ENCODE peak calls at places on chromosomes 5 and 9, in four cellular contexts. One of them, this sample, is unnamed.

GRCh38 chr9:27279611-27280010 is 17.3 kb downstream of the EQTN start:
- DNase-seq in fibroblast of villous mesenchyme: no peak
- DNase-seq in heart left ventricle: no peak
- DNase-seq in CD4-positive, alpha-beta memory T cell: no peak
- DNase-seq in this sample: no peak

GRCh38 chr5:56479701-56480304 is 246.7 kb upstream of the ANKRD55 start:
- DNase-seq in fibroblast of villous mesenchyme: no peak
- DNase-seq in heart left ventricle: no peak
- DNase-seq in CD4-positive, alpha-beta memory T cell: peak
- DNase-seq in this sample: peak

GRCh38 chr9:70079364-70080103 is 35.9 kb downstream of the MAMDC2 start:
- DNase-seq in fibroblast of villous mesenchyme: peak
- DNase-seq in heart left ventricle: no peak
- DNase-seq in CD4-positive, alpha-beta memory T cell: no peak
- DNase-seq in this sample: no peak

GRCh38 chr5:126450388-126450787 is 27.2 kb downstream of the GRAMD2B start:
- DNase-seq in fibroblast of villous mesenchyme: no peak
- DNase-seq in heart left ventricle: no peak
- DNase-seq in CD4-positive, alpha-beta memory T cell: peak
- DNase-seq in this sample: no peak

GRCh38 chr5:74034738-74035137 is 408.7 kb downstream of the ARHGEF28 start:
- DNase-seq in fibroblast of villous mesenchyme: no peak
- DNase-seq in heart left ventricle: no peak
- DNase-seq in CD4-positive, alpha-beta memory T cell: no peak
- DNase-seq in this sample: no peak

GRCh38 chr5:72138943-72139467 is 31.7 kb downstream of the MAP1B start:
- DNase-seq in fibroblast of villous mesenchyme: peak
- DNase-seq in heart left ventricle: no peak
- DNase-seq in CD4-positive, alpha-beta memory T cell: no peak
- DNase-seq in this sample: no peak

GRCh38 chr5:38551020-38552017 is 5.1 kb downstream of the LIFR start:
- DNase-seq in fibroblast of villous mesenchyme: peak
- DNase-seq in heart left ventricle: no peak
- DNase-seq in CD4-positive, alpha-beta memory T cell: no peak
- DNase-seq in this sample: no peak

GRCh38 chr9:85741112-85741874 is 461 bp downstream of the AGTPBP1 start:
- DNase-seq in fibroblast of villous mesenchyme: no peak
- DNase-seq in heart left ventricle: peak
- DNase-seq in CD4-positive, alpha-beta memory T cell: peak
- DNase-seq in this sample: peak

GRCh38 chr9:21761309-21761901 is 41.0 kb upstream of the MTAP start:
- DNase-seq in fibroblast of villous mesenchyme: no peak
- DNase-seq in heart left ventricle: no peak
- DNase-seq in CD4-positive, alpha-beta memory T cell: no peak
- DNase-seq in this sample: no peak

GRCh38 chr5:57174128-57174849 is 430 bp downstream of the GPBP1 start:
- DNase-seq in fibroblast of villous mesenchyme: peak
- DNase-seq in heart left ventricle: peak
- DNase-seq in CD4-positive, alpha-beta memory T cell: no peak
- DNase-seq in this sample: peak

GRCh38 chr5:168943999-168944398 is 356.9 kb downstream of the SLIT3 start:
- DNase-seq in fibroblast of villous mesenchyme: no peak
- DNase-seq in heart left ventricle: no peak
- DNase-seq in CD4-positive, alpha-beta memory T cell: no peak
- DNase-seq in this sample: no peak

GRCh38 chr5:78499485-78499884 is 139.1 kb downstream of the SCAMP1 start:
- DNase-seq in fibroblast of villous mesenchyme: no peak
- DNase-seq in heart left ventricle: no peak
- DNase-seq in CD4-positive, alpha-beta memory T cell: no peak
- DNase-seq in this sample: no peak

GRCh38 chr5:110611817-110612216 is 114.7 kb downstream of the TMEM232 start:
- DNase-seq in fibroblast of villous mesenchyme: no peak
- DNase-seq in heart left ventricle: no peak
- DNase-seq in CD4-positive, alpha-beta memory T cell: no peak
- DNase-seq in this sample: no peak

GRCh38 chr5:120140510-120140909 is 323.6 kb upstream of the PRR16 start:
- DNase-seq in fibroblast of villous mesenchyme: no peak
- DNase-seq in heart left ventricle: no peak
- DNase-seq in CD4-positive, alpha-beta memory T cell: no peak
- DNase-seq in this sample: no peak

GRCh38 chr5:55480781-55481180 is 54.0 kb downstream of the PLPP1 start:
- DNase-seq in fibroblast of villous mesenchyme: no peak
- DNase-seq in heart left ventricle: no peak
- DNase-seq in CD4-positive, alpha-beta memory T cell: no peak
- DNase-seq in this sample: no peak

GRCh38 chr9:138053996-138054752 is 176.6 kb downstream of the CACNA1B start:
- DNase-seq in fibroblast of villous mesenchyme: no peak
- DNase-seq in heart left ventricle: no peak
- DNase-seq in CD4-positive, alpha-beta memory T cell: no peak
- DNase-seq in this sample: no peak

GRCh38 chr9:3007331-3007730 is 163.4 kb upstream of the PUM3 start:
- DNase-seq in fibroblast of villous mesenchyme: no peak
- DNase-seq in heart left ventricle: no peak
- DNase-seq in CD4-positive, alpha-beta memory T cell: no peak
- DNase-seq in this sample: no peak
- H3K4me3 ChIP-seq in fibroblast of villous mesenchyme: no peak
- H3K4me3 ChIP-seq in heart left ventricle: no peak
- H3K4me3 ChIP-seq in CD4-positive, alpha-beta memory T cell: no peak
- H3K4me3 ChIP-seq in this sample: no peak

GRCh38 chr9:114374936-114375335 is 12.8 kb downstream of the AKNA start:
- DNase-seq in fibroblast of villous mesenchyme: no peak
- DNase-seq in heart left ventricle: no peak
- DNase-seq in CD4-positive, alpha-beta memory T cell: no peak
- DNase-seq in this sample: no peak
- H3K4me3 ChIP-seq in fibroblast of villous mesenchyme: no peak
- H3K4me3 ChIP-seq in heart left ventricle: no peak
- H3K4me3 ChIP-seq in CD4-positive, alpha-beta memory T cell: no peak
- H3K4me3 ChIP-seq in this sample: no peak

DNA sequence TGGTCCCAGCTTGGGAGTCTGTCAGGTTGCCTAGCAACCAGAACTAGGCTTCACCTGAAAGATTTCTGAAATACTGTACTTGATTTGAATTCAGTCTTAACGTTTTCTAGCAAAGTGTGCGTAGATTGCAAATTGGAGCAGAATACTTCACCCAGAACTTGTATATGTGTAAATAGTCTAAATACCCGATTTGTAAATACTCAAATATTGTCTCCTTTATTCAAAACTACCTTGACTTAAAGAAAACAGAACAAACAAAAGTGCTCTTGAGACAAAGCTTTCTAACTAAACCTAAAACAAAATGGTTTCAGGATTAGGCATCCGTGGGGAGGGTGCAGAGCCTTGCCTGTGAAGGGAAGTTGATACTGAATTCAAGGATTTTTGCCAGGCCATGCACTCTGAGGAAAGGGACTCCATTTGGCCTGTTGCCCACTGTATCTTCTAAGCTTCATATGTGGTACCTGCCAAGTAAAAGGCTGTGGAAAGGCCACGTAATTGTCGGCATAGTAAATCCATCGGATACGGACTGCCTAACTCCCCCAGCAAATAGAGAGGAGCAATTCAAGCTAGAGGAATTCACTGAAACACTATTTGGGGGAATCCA is 744 bp upstream of the HMGCS1 start:
- DNase-seq in fibroblast of villous mesenchyme: no peak
- DNase-seq in heart left ventricle: no peak
- DNase-seq in CD4-positive, alpha-beta memory T cell: no peak
- DNase-seq in this sample: no peak
- H3K4me3 ChIP-seq in fibroblast of villous mesenchyme: peak
- H3K4me3 ChIP-seq in heart left ventricle: peak
- H3K4me3 ChIP-seq in CD4-positive, alpha-beta memory T cell: peak
- H3K4me3 ChIP-seq in this sample: peak

GRCh38 chr5:96433066-96433447 is at the start of gene PCSK1:
- DNase-seq in fibroblast of villous mesenchyme: no peak
- DNase-seq in heart left ventricle: no peak
- DNase-seq in CD4-positive, alpha-beta memory T cell: no peak
- DNase-seq in this sample: no peak
- H3K4me3 ChIP-seq in fibroblast of villous mesenchyme: no peak
- H3K4me3 ChIP-seq in heart left ventricle: peak
- H3K4me3 ChIP-seq in CD4-positive, alpha-beta memory T cell: no peak
- H3K4me3 ChIP-seq in this sample: no peak

DNA sequence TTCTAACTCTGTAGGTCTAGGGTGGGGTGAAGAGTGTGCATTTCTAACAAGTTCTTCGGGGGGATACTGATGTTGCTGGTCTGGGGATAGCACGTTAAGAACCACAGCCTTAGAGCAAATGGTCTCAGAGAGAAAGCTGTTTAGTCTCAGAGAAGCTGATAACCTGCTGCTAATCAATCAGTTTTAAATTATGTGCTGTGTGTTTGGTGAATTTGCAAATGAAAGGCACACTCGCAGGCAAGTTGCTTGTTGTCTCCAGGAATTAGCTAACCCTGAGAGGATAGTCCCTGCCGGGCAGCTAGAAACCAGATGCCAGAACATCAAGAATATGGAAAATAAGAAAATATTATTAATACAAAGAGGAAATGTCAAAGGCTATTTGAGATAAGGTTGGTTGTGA is 79.2 kb downstream of the DMRT2 start:
- DNase-seq in fibroblast of villous mesenchyme: no peak
- DNase-seq in heart left ventricle: no peak
- DNase-seq in CD4-positive, alpha-beta memory T cell: no peak
- DNase-seq in this sample: no peak
- H3K4me3 ChIP-seq in fibroblast of villous mesenchyme: no peak
- H3K4me3 ChIP-seq in heart left ventricle: no peak
- H3K4me3 ChIP-seq in CD4-positive, alpha-beta memory T cell: no peak
- H3K4me3 ChIP-seq in this sample: no peak

GRCh38 chr5:147713550-147714295 is 68.8 kb downstream of the JAKMIP2 start:
- DNase-seq in fibroblast of villous mesenchyme: no peak
- DNase-seq in heart left ventricle: no peak
- DNase-seq in CD4-positive, alpha-beta memory T cell: no peak
- DNase-seq in this sample: no peak
- H3K4me3 ChIP-seq in fibroblast of villous mesenchyme: no peak
- H3K4me3 ChIP-seq in heart left ventricle: no peak
- H3K4me3 ChIP-seq in CD4-positive, alpha-beta memory T cell: no peak
- H3K4me3 ChIP-seq in this sample: no peak

DNA sequence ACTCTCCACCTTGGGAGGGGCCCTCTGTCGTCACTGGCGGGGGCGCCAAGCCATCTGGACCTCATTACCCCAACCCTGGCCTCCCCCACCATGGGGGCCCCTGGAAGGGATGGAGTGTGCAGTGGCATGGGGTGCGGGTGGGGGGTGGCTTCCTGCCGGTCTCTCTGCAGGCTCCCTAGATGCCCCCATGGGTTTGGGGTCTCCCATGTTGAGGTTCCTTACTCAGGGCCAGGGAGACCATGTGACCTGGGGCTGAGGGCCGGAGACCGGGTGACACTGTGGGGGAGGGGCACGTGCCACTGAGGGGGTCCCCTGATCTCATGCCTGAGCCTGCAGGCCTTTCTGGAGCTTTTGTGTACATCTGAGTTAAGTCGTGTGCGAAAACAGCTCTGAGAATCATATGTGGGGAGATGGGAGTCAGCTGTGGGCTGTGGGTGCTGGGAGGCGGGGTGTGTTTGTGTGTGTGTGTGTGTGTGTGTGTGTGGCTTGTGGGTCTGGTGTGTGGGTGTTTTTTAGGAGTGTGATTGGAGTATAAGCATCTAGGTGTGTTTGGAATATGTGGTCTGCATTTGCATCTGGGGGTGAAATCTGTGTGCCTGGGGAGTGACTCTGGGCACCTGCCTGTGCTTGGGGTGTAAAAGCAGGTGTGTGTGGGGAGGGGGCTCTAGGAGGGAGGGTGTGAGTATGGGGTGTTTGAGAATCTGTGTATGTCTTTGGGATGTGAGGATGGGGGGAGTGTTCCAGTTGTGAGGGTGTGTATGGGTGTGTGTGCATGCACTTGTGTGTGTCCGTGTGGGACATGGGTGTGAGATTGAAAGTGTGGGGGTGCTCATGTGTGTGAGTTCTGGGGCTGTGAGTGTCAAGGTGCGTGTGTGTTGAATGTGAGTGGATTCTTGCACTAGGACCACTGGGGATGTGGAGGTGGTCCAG is 32.1 kb downstream of the GOLGA2 start:
- DNase-seq in fibroblast of villous mesenchyme: peak
- DNase-seq in heart left ventricle: no peak
- DNase-seq in CD4-positive, alpha-beta memory T cell: no peak
- DNase-seq in this sample: no peak
- H3K4me3 ChIP-seq in fibroblast of villous mesenchyme: peak
- H3K4me3 ChIP-seq in heart left ventricle: peak
- H3K4me3 ChIP-seq in CD4-positive, alpha-beta memory T cell: no peak
- H3K4me3 ChIP-seq in this sample: no peak